ENCODE peak calls at places on chromosomes 2 and 18, in five cellular contexts. H is cardiac septum, M is H54, J is G401, P is HTR-8/SVneo. S is an unnamed sample.

GRCh38 chr2:236867441-236868260 is 218.0 kb upstream of the COPS8 start:
- DNase-seq in M (no peak), H (no peak), P (no peak), J (no peak), S (peak; percentile 22)

GRCh38 chr2:24616606-24617005 is 125.6 kb downstream of the NCOA1 start:
- DNase-seq in H (no peak), P (no peak), J (no peak), M (no peak), S (no peak)

GRCh38 chr2:35343135-35343534 is 1012.4 kb upstream of the CRIM1 start:
- DNase-seq in P (no peak), H (no peak), J (no peak), M (no peak), S (no peak)

GRCh38 chr18:42182728-42183700 is 228.0 kb downstream of the PIK3C3 start:
- DNase-seq in P (no peak), H (no peak), J (no peak), M (no peak), S (no peak)

GRCh38 chr2:64699712-64700111 is 46.0 kb upstream of the SERTAD2 start:
- DNase-seq in P (no peak), H (no peak), M (no peak), J (peak; percentile 51), S (no peak)

GRCh38 chr2:119541476-119541875 is 2.8 kb upstream of the CFAP221 start:
- DNase-seq in P (no peak), H (no peak), J (no peak), M (no peak), S (no peak)

GRCh38 chr18:36314098-36314497 is 16.6 kb downstream of the FHOD3 start:
- DNase-seq in J (no peak), M (no peak), P (no peak), H (no peak), S (no peak)

GRCh38 chr18:23689616-23690504 is 607 bp downstream of the LAMA3 start:
- DNase-seq in P (no peak), H (no peak), J (no peak), M (no peak), S (no peak)

GRCh38 chr2:34652636-34653035 is 1053.5 kb upstream of the FAM98A start:
- DNase-seq in J (no peak), P (no peak), M (no peak), H (no peak), S (no peak)

GRCh38 chr2:217412721-217413120 is 552.9 kb upstream of the TNP1 start:
- DNase-seq in H (no peak), J (no peak), P (no peak), M (no peak), S (no peak)

S was measured in PC-9.